ENCODE peak calls at places on chromosome 4, in five cellular contexts. C is brain microvascular endothelial cell, Q is fibroblast of villous mesenchyme, E is choroid plexus epithelial cell, N is AG09309. W is an unnamed sample.

GRCh38 chr4:10151182-10151581 is 34.6 kb upstream of the WDR1 start:
- DNase-seq in C (no peak), Q (no peak), E (no peak), N (no peak), W (no peak)

GRCh38 chr4:37243722-37244582 is 591 bp upstream of the NWD2 start:
- DNase-seq in C (no peak), Q (no peak), E (no peak), N (no peak), W (peak)

GRCh38 chr4:6198278-6198677 is 2.1 kb downstream of the JAKMIP1 start:
- DNase-seq in C (no peak), Q (no peak), E (no peak), N (no peak), W (no peak)

GRCh38 chr4:18536420-18536819 is 514.9 kb upstream of the LCORL start:
- DNase-seq in C (no peak), Q (no peak), E (no peak), N (no peak), W (no peak)

GRCh38 chr4:4217123-4217522 is 9.6 kb downstream of the OTOP1 start:
- DNase-seq in C (no peak), Q (no peak), E (peak), N (no peak), W (no peak)

GRCh38 chr4:163776961-163777360 is 282.5 kb downstream of the TMA16 start:
- DNase-seq in C (peak), Q (no peak), E (no peak), N (no peak), W (no peak)

GRCh38 chr4:176525576-176525975 is 205.8 kb downstream of the SPCS3 start:
- DNase-seq in C (no peak), Q (no peak), E (no peak), N (no peak), W (no peak)

GRCh38 chr4:37603070-37603468 is 83.1 kb downstream of the RELL1 start:
- DNase-seq in C (peak), Q (peak), E (peak), N (peak), W (peak)

GRCh38 chr4:103197765-103198110 is 405 bp downstream of the CENPE start:
- DNase-seq in C (no peak), Q (no peak), E (peak), N (no peak), W (no peak)

GRCh38 chr4:128232719-128233118 is 54.9 kb downstream of the PGRMC2 start:
- DNase-seq in C (no peak), Q (no peak), E (no peak), N (no peak), W (no peak)

GRCh38 chr4:39433878-39434492 is 24.7 kb downstream of the RPL9 start:
- DNase-seq in C (no peak), Q (no peak), E (no peak), N (no peak), W (no peak)

GRCh38 chr4:4376074-4376473 is 10.8 kb upstream of the NSG1 start:
- DNase-seq in C (no peak), Q (no peak), E (no peak), N (no peak), W (no peak)

GRCh38 chr4:16603178-16603577 is 295.3 kb downstream of the LDB2 start:
- DNase-seq in C (no peak), Q (no peak), E (no peak), N (no peak), W (no peak)

GRCh38 chr4:183729430-183730328 is 70.6 kb downstream of the TRAPPC11 start:
- DNase-seq in C (no peak), Q (no peak), E (peak), N (peak), W (no peak)

GRCh38 chr4:4480205-4480604 is 61.6 kb downstream of the STX18 start:
- DNase-seq in C (no peak), Q (no peak), E (no peak), N (no peak), W (no peak)

GRCh38 chr4:27027428-27027827 is 166.8 kb downstream of the STIM2 start:
- DNase-seq in C (no peak), Q (no peak), E (no peak), N (no peak), W (no peak)

GRCh38 chr4:66273110-66273509 is 602.8 kb upstream of the EPHA5 start:
- DNase-seq in C (no peak), Q (no peak), E (no peak), N (no peak), W (no peak)

GRCh38 chr4:7694256-7694775 is 245.3 kb downstream of the AFAP1 start:
- DNase-seq in C (no peak), Q (no peak), E (no peak), N (no peak), W (no peak)

GRCh38 chr4:186471441-186471840 is 83.9 kb downstream of the MTNR1A start:
- DNase-seq in C (no peak), Q (peak), E (no peak), N (no peak), W (no peak)
- TF ChIP-seq CTCF in C (no peak), Q (no peak), E (no peak), N (no peak), W (no peak)

GRCh38 chr4:141002323-141002805 is 130.9 kb downstream of the RNF150 start:
- DNase-seq in C (peak), Q (peak), E (peak), N (peak), W (no peak)

GRCh38 chr4:140995058-140995457 is 138.2 kb downstream of the RNF150 start:
- DNase-seq in C (no peak), Q (no peak), E (peak), N (no peak), W (no peak)

GRCh38 chr4:140993350-140993749 is 139.9 kb downstream of the RNF150 start:
- DNase-seq in C (no peak), Q (no peak), E (no peak), N (no peak), W (no peak)

GRCh38 chr4:140993969-140994459 is 139.3 kb downstream of the RNF150 start:
- DNase-seq in C (no peak), Q (no peak), E (no peak), N (no peak), W (no peak)

GRCh38 chr4:140996757-140997156 is 136.5 kb downstream of the RNF150 start:
- DNase-seq in C (peak), Q (peak), E (peak), N (peak), W (no peak)
- TF ChIP-seq CTCF in C (no peak), Q (no peak), E (no peak), N (peak), W (no peak)

GRCh38 chr4:116397291-116397690 is 688.1 kb downstream of the TRAM1L1 start:
- DNase-seq in C (no peak), Q (no peak), E (no peak), N (no peak), W (no peak)
- TF ChIP-seq CTCF in C (no peak), Q (no peak), E (no peak), N (no peak), W (no peak)

GRCh38 chr4:84583871-84584373 is 995 bp downstream of the CDS1 start:
- DNase-seq in C (no peak), Q (no peak), E (peak), N (no peak), W (peak)
- TF ChIP-seq CTCF in C (no peak), Q (no peak), E (no peak), N (no peak), W (no peak)

GRCh38 chr4:110636231-110636676 is 13.4 kb upstream of the PITX2 start:
- DNase-seq in C (no peak), Q (peak), E (no peak), N (no peak), W (no peak)

GRCh38 chr4:110639207-110640092 is 16.6 kb upstream of the PITX2 start:
- DNase-seq in C (no peak), Q (peak), E (no peak), N (no peak), W (no peak)

GRCh38 chr4:110638347-110638746 is 15.5 kb upstream of the PITX2 start:
- DNase-seq in C (no peak), Q (no peak), E (no peak), N (no peak), W (no peak)

GRCh38 chr4:110636677-110637407 is 14.0 kb upstream of the PITX2 start:
- DNase-seq in C (no peak), Q (peak), E (no peak), N (peak), W (no peak)

GRCh38 chr4:110637408-110638131 is 14.7 kb upstream of the PITX2 start:
- DNase-seq in C (no peak), Q (peak), E (no peak), N (no peak), W (no peak)
- TF ChIP-seq CTCF in C (peak), Q (peak), E (no peak), N (peak), W (no peak)